ENCODE peak calls at places on chromosomes 7 and 10, in nine cellular contexts. U is SK-N-SH, Y is Calu3, I is endothelial cell, H is tibial artery, X is fibroblast of pulmonary artery, V is transverse colon, P is AML-193, W is mesendoderm. L is an unnamed sample.

GRCh38 chr7:41967156-41967555 is 264.3 kb upstream of the INHBA start:
- DNase-seq in X (peak), V (no peak), Y (no peak), P (peak), I (no peak), W (no peak), U (no peak), H (no peak), L (no peak)

GRCh38 chr7:1767524-1767923 is 97.4 kb downstream of the ELFN1 start:
- DNase-seq in U (peak), W (peak), Y (no peak), I (no peak), H (no peak), P (no peak), V (no peak), X (no peak), L (peak)

GRCh38 chr10:131072651-131073468 is 238.7 kb downstream of the TCERG1L start:
- DNase-seq in P (no peak), Y (no peak), X (no peak), I (no peak), W (no peak), H (peak), U (no peak), V (no peak), L (peak)

GRCh38 chr7:261341-262250 is 28.4 kb upstream of the FOXL3 start:
- DNase-seq in W (no peak), V (no peak), H (no peak), P (no peak), X (no peak), Y (no peak), U (no peak), I (no peak), L (peak)

GRCh38 chr7:68823996-68824780 is 774.1 kb upstream of the AUTS2 start:
- DNase-seq in U (no peak), H (no peak), Y (no peak), I (no peak), P (no peak), W (no peak), V (no peak), X (peak), L (no peak)

GRCh38 chr10:122198631-122199030 is 72.5 kb upstream of the BTBD16 start:
- DNase-seq in P (no peak), I (no peak), U (no peak), Y (no peak), X (no peak), H (no peak), W (no peak), V (no peak), L (no peak)

GRCh38 chr10:49227406-49227805 is 39.2 kb upstream of the TMEM273 start:
- DNase-seq in Y (no peak), X (no peak), W (no peak), P (no peak), I (no peak), H (no peak), V (no peak), U (no peak), L (no peak)

GRCh38 chr10:116891208-116891607 is 41.9 kb downstream of the ENO4 start:
- DNase-seq in H (peak), W (no peak), U (peak), V (peak), I (no peak), P (no peak), Y (no peak), X (peak), L (no peak)

GRCh38 chr7:42144253-42145002 is 92.6 kb downstream of the GLI3 start:
- DNase-seq in U (no peak), I (no peak), P (no peak), V (no peak), Y (no peak), H (no peak), W (no peak), X (peak), L (no peak)

GRCh38 chr7:46603780-46604725 is 683.0 kb upstream of the IGFBP3 start:
- DNase-seq in Y (no peak), P (no peak), H (peak), U (peak), X (peak), V (peak), I (no peak), W (no peak), L (no peak)

GRCh38 chr10:132434405-132435005 is 37.5 kb downstream of the PWWP2B start:
- DNase-seq in P (peak), Y (no peak), I (no peak), H (peak), V (no peak), U (peak), W (no peak), X (no peak), L (no peak)

GRCh38 chr10:70537398-70538194 is 59.0 kb downstream of the PALD1 start:
- DNase-seq in I (peak), P (no peak), Y (peak), V (peak), H (no peak), W (peak), X (no peak), U (no peak), L (peak)

GRCh38 chr7:108329514-108329913 is 126.7 kb downstream of the NRCAM start:
- DNase-seq in U (no peak), H (no peak), W (no peak), I (no peak), V (no peak), P (no peak), X (no peak), Y (no peak), L (peak)

GRCh38 chr10:19958787-19959186 is 142.6 kb downstream of the PLXDC2 start:
- DNase-seq in I (no peak), W (no peak), Y (no peak), V (no peak), X (no peak), U (no peak), P (no peak), H (no peak), L (no peak)

GRCh38 chr7:112692333-112692732 is 97.9 kb downstream of the TMEM168 start:
- DNase-seq in P (no peak), Y (no peak), V (no peak), H (no peak), U (no peak), X (no peak), W (no peak), I (no peak), L (no peak)

GRCh38 chr10:79628988-79629954 is 18.5 kb downstream of the SFTPA1 start:
- DNase-seq in W (peak), I (no peak), U (no peak), H (no peak), P (no peak), V (no peak), X (no peak), Y (no peak), L (no peak)

GRCh38 chr7:138776156-138776833 is 21.5 kb upstream of the TMEM213 start:
- DNase-seq in X (no peak), V (no peak), H (no peak), Y (no peak), I (no peak), P (no peak), W (no peak), U (no peak), L (no peak)

GRCh38 chr10:18658301-18658991 is 785 bp upstream of the ARL5B start:
- DNase-seq in H (no peak), V (peak), X (peak), W (no peak), Y (no peak), P (no peak), U (no peak), I (peak), L (no peak)

GRCh38 chr7:156651472-156651871 is 10.9 kb downstream of the RNF32 start:
- DNase-seq in X (no peak), V (no peak), P (no peak), Y (no peak), W (no peak), U (no peak), H (no peak), I (no peak), L (no peak)

GRCh38 chr7:20064974-20065862 is 152.0 kb downstream of the MACC1 start:
- DNase-seq in W (no peak), X (peak), Y (no peak), H (no peak), U (no peak), P (no peak), V (no peak), I (no peak), L (no peak)

GRCh38 chr10:37448161-37448560 is 322.8 kb downstream of the ANKRD30A start:
- DNase-seq in Y (no peak), W (no peak), V (no peak), H (no peak), I (no peak), P (no peak), U (no peak), X (no peak), L (no peak)

GRCh38 chr7:8938036-8938435 is 504.6 kb downstream of the NXPH1 start:
- DNase-seq in X (no peak), P (no peak), H (no peak), U (no peak), V (no peak), I (no peak), W (no peak), Y (no peak), L (no peak)

GRCh38 chr7:123958186-123958703 is 33.2 kb downstream of the SPAM1 start:
- DNase-seq in Y (no peak), X (peak), W (no peak), V (no peak), P (no peak), I (no peak), U (no peak), H (no peak), L (no peak)

GRCh38 chr10:13865758-13866491 is 279.2 kb downstream of the PRPF18 start:
- DNase-seq in H (no peak), V (no peak), U (no peak), Y (peak), X (peak), P (no peak), I (peak), W (peak), L (peak)

GRCh38 chr10:17805921-17806577 is 3.1 kb upstream of the MRC1 start:
- DNase-seq in X (no peak), Y (no peak), V (no peak), W (peak), P (peak), H (no peak), U (no peak), I (no peak), L (peak)

GRCh38 chr10:62244785-62245595 is 23.7 kb downstream of the RTKN2 start:
- DNase-seq in Y (peak), I (peak), V (peak), W (peak), X (peak), U (peak), P (peak), H (no peak), L (no peak)

GRCh38 chr10:123945506-123945905 is 53.9 kb upstream of the CPXM2 start:
- DNase-seq in Y (peak), H (no peak), U (no peak), V (no peak), P (no peak), I (no peak), X (peak), W (peak), L (no peak)

GRCh38 chr7:6251653-6252052 is 20.8 kb downstream of the CYTH3 start:
- DNase-seq in W (no peak), Y (no peak), V (no peak), P (no peak), X (no peak), I (no peak), H (no peak), U (no peak), L (no peak)

GRCh38 chr7:44046321-44047061 is 2.0 kb downstream of the DBNL start:
- DNase-seq in V (no peak), Y (no peak), X (no peak), U (no peak), W (no peak), P (peak), I (no peak), H (no peak), L (no peak)

GRCh38 chr10:31905586-31905985 is 23.0 kb downstream of the ARHGAP12 start:
- DNase-seq in Y (no peak), H (no peak), V (no peak), P (no peak), U (no peak), I (no peak), X (no peak), W (no peak), L (no peak)

GRCh38 chr10:63430091-63430998 is 35.4 kb downstream of the JMJD1C start:
- DNase-seq in Y (no peak), U (peak), I (no peak), H (no peak), W (peak), X (peak), V (no peak), P (no peak), L (no peak)

GRCh38 chr7:92609921-92610518 is 19.8 kb upstream of the FAM133B start:
- DNase-seq in P (peak), W (peak), Y (no peak), I (no peak), X (peak), U (peak), V (no peak), H (no peak), L (no peak)

GRCh38 chr10:11225935-11226334 is 208.3 kb downstream of the CELF2 start:
- DNase-seq in W (no peak), Y (no peak), U (no peak), P (peak), H (peak), V (peak), I (no peak), X (no peak), L (no peak)

GRCh38 chr10:70425096-70425495 is 16.4 kb downstream of the NODAL start:
- DNase-seq in H (no peak), W (no peak), I (no peak), U (no peak), Y (no peak), V (peak), P (no peak), X (no peak), L (no peak)

GRCh38 chr10:48343871-48344598 is 37.6 kb downstream of the MAPK8 start:
- DNase-seq in U (no peak), W (no peak), Y (no peak), H (no peak), P (no peak), I (no peak), V (no peak), X (no peak), L (no peak)

GRCh38 chr7:94064541-94065191 is 60.5 kb upstream of the BET1 start:
- DNase-seq in V (no peak), W (peak), U (peak), H (no peak), I (no peak), Y (no peak), P (no peak), X (peak), L (peak)

GRCh38 chr10:106571216-106571954 is 593.1 kb downstream of the SORCS1 start:
- DNase-seq in W (peak), P (peak), V (no peak), X (peak), Y (peak), I (peak), H (no peak), U (peak), L (peak)

GRCh38 chr7:66452165-66452564 is 176.5 kb upstream of the KCTD7 start:
- DNase-seq in X (no peak), I (no peak), V (no peak), Y (no peak), U (no peak), P (no peak), H (no peak), W (no peak), L (no peak)

GRCh38 chr10:114320249-114321116 is 81.4 kb downstream of the VWA2 start:
- DNase-seq in Y (peak), H (no peak), X (no peak), U (no peak), V (no peak), W (peak), P (no peak), I (no peak), L (peak)

GRCh38 chr10:26438534-26439269 is 561 bp downstream of the APBB1IP start:
- DNase-seq in P (peak), U (peak), W (peak), X (no peak), Y (peak), I (peak), H (peak), V (peak), L (peak)